ENCODE peak calls at places on chromosomes 16 and 17, in seven cellular contexts. H is IMR-90, V is NCI-H510A, P is A172, J is AG04450, I is esophagus squamous epithelium, M is midbrain. X is an unnamed sample.

GRCh38 chr16:53881371-53881770 is 177.4 kb downstream of the FTO start:
- DNase-seq in M (no peak), I (no peak), V (no peak), H (peak; percentile 82), P (no peak), J (peak; percentile 27), X (no peak)

GRCh38 chr17:73067075-73067474 is 25.4 kb downstream of the SLC39A11 start:
- DNase-seq in J (no peak), V (no peak), M (no peak), I (no peak), H (peak; percentile 35), P (no peak), X (no peak)

GRCh38 chr16:11632455-11632921 is 35.8 kb upstream of the SNN start:
- DNase-seq in M (no peak), V (no peak), I (no peak), P (no peak), J (peak; percentile 85), H (peak; percentile 93), X (no peak)

GRCh38 chr16:81635336-81635947 is 143.6 kb upstream of the PLCG2 start:
- DNase-seq in H (no peak), J (no peak), I (no peak), P (no peak), M (no peak), V (no peak), X (no peak)

GRCh38 chr16:75385507-75386152 is 47.7 kb downstream of the CFDP1 start:
- DNase-seq in I (no peak), H (peak; percentile 88), P (peak; percentile 71), M (peak; percentile 64), J (peak; percentile 79), V (no peak), X (peak; percentile 69)

GRCh38 chr17:30229012-30229411 is 6.5 kb downstream of the SLC6A4 start:
- DNase-seq in P (no peak), H (no peak), I (no peak), M (no peak), V (no peak), J (no peak), X (no peak)

GRCh38 chr17:77087650-77088454 is 52.9 kb upstream of the SEC14L1 start:
- DNase-seq in I (no peak), H (no peak), P (no peak), V (no peak), J (no peak), M (no peak), X (no peak)

GRCh38 chr16:58236231-58236690 is 38.4 kb upstream of the CSNK2A2 start:
- DNase-seq in P (peak; percentile 54), J (peak; percentile 3), V (peak; percentile 54), I (no peak), H (peak; percentile 51), M (peak; percentile 77), X (peak; percentile 20)

GRCh38 chr17:1399679-1400512 is at the start of gene YWHAE:
- DNase-seq in J (peak; percentile 78), P (peak; percentile 94), M (peak; percentile 97), H (peak; percentile 91), V (peak; percentile 81), I (peak; percentile 84), X (peak; percentile 72)

GRCh38 chr17:82023447-82024241 is 539 bp downstream of the LRRC45 start:
- DNase-seq in V (no peak), M (no peak), J (no peak), H (peak; percentile 8), P (no peak), I (no peak), X (no peak)

GRCh38 chr16:71259086-71259485 is 28.6 kb upstream of the HYDIN start:
- DNase-seq in P (no peak), J (no peak), M (no peak), H (no peak), V (no peak), I (no peak), X (no peak)

GRCh38 chr17:41976142-41976768 is 9.7 kb downstream of the CNP start:
- DNase-seq in J (no peak), I (no peak), P (no peak), V (no peak), M (peak; percentile 41), H (no peak), X (no peak)

GRCh38 chr17:10907370-10907769 is 69.5 kb upstream of the PIRT start:
- DNase-seq in J (no peak), M (no peak), P (no peak), H (no peak), V (no peak), I (no peak), X (no peak)

GRCh38 chr16:35585411-35585810 is 2126.0 kb downstream of the TP53TG3F start:
- DNase-seq in J (no peak), M (no peak), H (no peak), V (no peak), I (no peak), P (no peak), X (no peak)

GRCh38 chr17:35740997-35741931 is 9.8 kb downstream of the RASL10B start:
- DNase-seq in H (no peak), J (no peak), I (no peak), M (no peak), V (peak; percentile 39), P (no peak), X (no peak)

GRCh38 chr17:78759203-78759968 is 22.7 kb downstream of the CYTH1 start:
- DNase-seq in P (no peak), V (no peak), J (no peak), H (peak; percentile 43), I (no peak), M (peak; percentile 21), X (peak; percentile 36)

GRCh38 chr17:36901506-36901905 is 35.8 kb upstream of the LHX1 start:
- DNase-seq in I (no peak), M (no peak), H (peak; percentile 33), J (no peak), P (peak; percentile 81), V (no peak), X (no peak)

GRCh38 chr17:63838586-63839184 is 3.8 kb downstream of the SMARCD2 start:
- DNase-seq in J (no peak), H (peak; percentile 45), M (peak; percentile 91), I (no peak), P (no peak), V (peak; percentile 77), X (no peak)

GRCh38 chr17:53316073-53316472 is 506.7 kb upstream of the KIF2B start:
- DNase-seq in M (no peak), J (no peak), V (no peak), I (no peak), P (no peak), H (no peak), X (no peak)

GRCh38 chr17:41367426-41368075 is 2.1 kb downstream of the KRT33B start:
- DNase-seq in V (no peak), H (peak; percentile 69), P (peak; percentile 50), J (no peak), M (no peak), I (no peak), X (no peak)

GRCh38 chr17:81909966-81910839 is 996 bp downstream of the PCYT2 start:
- DNase-seq in V (no peak), P (no peak), M (no peak), H (no peak), J (no peak), I (no peak), X (no peak)

GRCh38 chr17:10149573-10150399 is 48.6 kb downstream of the GAS7 start:
- DNase-seq in J (no peak), P (peak; percentile 83), V (no peak), I (no peak), M (no peak), H (peak; percentile 86), X (peak; percentile 77)

GRCh38 chr16:15536813-15537212 is 102.4 kb downstream of the BMERB1 start:
- DNase-seq in J (no peak), I (no peak), H (no peak), V (no peak), P (no peak), M (no peak), X (no peak)

GRCh38 chr17:6019959-6020358 is 50.2 kb upstream of the WSCD1 start:
- DNase-seq in J (no peak), I (no peak), H (no peak), M (no peak), P (no peak), V (no peak), X (no peak)

GRCh38 chr17:2881295-2881694 is 85.1 kb downstream of the RAP1GAP2 start:
- DNase-seq in I (no peak), H (no peak), J (no peak), V (no peak), P (no peak), M (no peak), X (no peak)

GRCh38 chr16:83689385-83689831 is 118.4 kb upstream of the HSBP1 start:
- DNase-seq in P (peak; percentile 98), V (no peak), J (peak; percentile 67), M (no peak), H (peak; percentile 94), I (no peak), X (peak; percentile 85)

GRCh38 chr17:28563475-28563874 is 7.8 kb downstream of the PIGS start:
- DNase-seq in I (no peak), J (no peak), M (no peak), P (peak; percentile 69), H (peak; percentile 60), V (no peak), X (no peak)

GRCh38 chr17:15490634-15491261 is 23.3 kb upstream of the CDRT4 start:
- DNase-seq in M (peak; percentile 75), V (no peak), I (no peak), H (peak; percentile 76), J (no peak), P (peak; percentile 95), X (peak; percentile 60)

GRCh38 chr16:56252835-56253234 is 61.5 kb downstream of the GNAO1 start:
- DNase-seq in P (no peak), I (no peak), J (no peak), M (no peak), H (peak; percentile 9), V (no peak), X (no peak)

GRCh38 chr16:1300664-1301476 is 8.6 kb upstream of the UBE2I start:
- DNase-seq in J (no peak), I (no peak), M (peak; percentile 36), P (no peak), V (no peak), H (peak; percentile 22), X (no peak)

GRCh38 chr17:7336240-7337175 is at the start of gene ACAP1:
- DNase-seq in J (no peak), M (no peak), I (no peak), H (no peak), V (no peak), P (no peak), X (no peak)

GRCh38 chr16:58654456-58655214 is 25.0 kb upstream of the CNOT1 start:
- DNase-seq in V (no peak), H (no peak), I (no peak), P (no peak), M (no peak), J (no peak), X (no peak)

GRCh38 chr16:23257682-23258081 is 44.4 kb upstream of the SCNN1B start:
- DNase-seq in I (no peak), P (no peak), H (no peak), J (no peak), V (no peak), M (no peak), X (no peak)

GRCh38 chr16:86634290-86634689 is 55.9 kb downstream of the FOXL1 start:
- DNase-seq in I (no peak), M (peak; percentile 1), H (peak; percentile 33), V (no peak), P (peak; percentile 49), J (no peak), X (no peak)

X was measured in HFF-Myc.